ENCODE peak calls at places on chromosomes 2 and 18, in seven cellular contexts. V is neural crest cell, F is fibroblast of mammary gland, S is omental fat pad, R is A549, A is endothelial cell, T is lower lobe of right lung. Y is an unnamed sample.

GRCh38 chr2:143732076-143732475 is 602.9 kb downstream of the ARHGAP15 start:
- DNase-seq in V (no peak), F (peak), S (no peak), R (peak), A (no peak), T (no peak), Y (no peak)

GRCh38 chr2:113268621-113269360 is 9.9 kb downstream of the PAX8 start:
- DNase-seq in V (no peak), F (no peak), S (no peak), R (no peak), A (no peak), T (no peak), Y (no peak)

GRCh38 chr2:179272406-179273192 is 8.0 kb upstream of the SESTD1 start:
- DNase-seq in V (no peak), F (peak), S (no peak), R (peak), A (no peak), T (no peak), Y (no peak)

GRCh38 chr18:76643996-76644395 is 149.0 kb upstream of the ZNF516 start:
- DNase-seq in V (no peak), F (peak), S (no peak), R (no peak), A (no peak), T (no peak), Y (no peak)

GRCh38 chr2:217914078-217914477 is 88.7 kb downstream of the TNS1 start:
- DNase-seq in V (no peak), F (no peak), S (no peak), R (no peak), A (no peak), T (no peak), Y (no peak)

GRCh38 chr18:39799010-39799409 is 2156.0 kb upstream of the PIK3C3 start:
- DNase-seq in V (no peak), F (peak), S (no peak), R (peak), A (no peak), T (no peak), Y (no peak)

GRCh38 chr2:23402205-23402740 is 17.3 kb downstream of the KLHL29 start:
- DNase-seq in V (no peak), F (no peak), S (no peak), R (no peak), A (no peak), T (no peak), Y (no peak)

GRCh38 chr18:50866765-50867164 is 12.2 kb upstream of the ME2 start:
- DNase-seq in V (no peak), F (peak), S (no peak), R (no peak), A (no peak), T (no peak), Y (no peak)

GRCh38 chr2:84701880-84702279 is 179.0 kb downstream of the TRABD2A start:
- DNase-seq in V (no peak), F (peak), S (no peak), R (no peak), A (no peak), T (no peak), Y (no peak)

GRCh38 chr18:31077883-31078282 is 24.3 kb downstream of the DSC2 start:
- DNase-seq in V (no peak), F (no peak), S (no peak), R (no peak), A (no peak), T (no peak), Y (no peak)

GRCh38 chr2:71060871-71061270 is 7.6 kb upstream of the NAGK start:
- DNase-seq in V (no peak), F (no peak), S (no peak), R (no peak), A (no peak), T (no peak), Y (no peak)

GRCh38 chr2:43040084-43040854 is 186.1 kb downstream of the ZFP36L2 start:
- DNase-seq in V (no peak), F (no peak), S (no peak), R (peak), A (no peak), T (no peak), Y (no peak)

GRCh38 chr18:63412949-63413348 is 9.3 kb downstream of the VPS4B start:
- DNase-seq in V (no peak), F (no peak), S (no peak), R (no peak), A (no peak), T (no peak), Y (no peak)

GRCh38 chr2:216478151-216478550 is 20.5 kb upstream of the RPL37A start:
- DNase-seq in V (peak), F (peak), S (no peak), R (no peak), A (no peak), T (no peak), Y (no peak)

GRCh38 chr18:68298340-68298739 is 416.6 kb downstream of the TMX3 start:
- DNase-seq in V (no peak), F (no peak), S (no peak), R (no peak), A (no peak), T (no peak), Y (no peak)

GRCh38 chr2:168601739-168602138 is 145.7 kb downstream of the CERS6 start:
- DNase-seq in V (no peak), F (no peak), S (no peak), R (no peak), A (no peak), T (no peak), Y (no peak)

GRCh38 chr18:22169011-22169888 is at the start of gene GATA6:
- DNase-seq in V (peak), F (peak), S (no peak), R (peak), A (peak), T (peak), Y (peak)

GRCh38 chr2:212845941-212846340 is 305.5 kb downstream of the IKZF2 start:
- DNase-seq in V (no peak), F (peak), S (no peak), R (no peak), A (no peak), T (no peak), Y (no peak)

GRCh38 chr2:86350751-86351150 is 13.3 kb upstream of the REEP1 start:
- DNase-seq in V (no peak), F (no peak), S (no peak), R (no peak), A (no peak), T (no peak), Y (no peak)

GRCh38 chr2:238635637-238636036 is 208.9 kb downstream of the ASB1 start:
- DNase-seq in V (no peak), F (peak), S (no peak), R (no peak), A (no peak), T (no peak), Y (no peak)

GRCh38 chr2:237143118-237143517 is 57.4 kb downstream of the COPS8 start:
- DNase-seq in V (no peak), F (no peak), S (no peak), R (no peak), A (no peak), T (no peak), Y (no peak)

GRCh38 chr18:49250819-49251388 is 209.5 kb downstream of the DYM start:
- DNase-seq in V (no peak), F (peak), S (no peak), R (peak), A (no peak), T (no peak), Y (no peak)

GRCh38 chr18:10081477-10081876 is 167.7 kb downstream of the VAPA start:
- DNase-seq in V (no peak), F (no peak), S (no peak), R (no peak), A (no peak), T (no peak), Y (no peak)

GRCh38 chr2:11572996-11573395 is 39.2 kb downstream of the GREB1 start:
- DNase-seq in V (no peak), F (no peak), S (no peak), R (no peak), A (no peak), T (peak), Y (no peak)

GRCh38 chr2:223197046-223197445 is 145.1 kb downstream of the KCNE4 start:
- DNase-seq in V (no peak), F (no peak), S (no peak), R (no peak), A (no peak), T (no peak), Y (no peak)

GRCh38 chr2:1891147-1891546 is 146.8 kb upstream of the PXDN start:
- DNase-seq in V (no peak), F (no peak), S (no peak), R (no peak), A (no peak), T (no peak), Y (no peak)

GRCh38 chr2:120367221-120367620 is 21.3 kb downstream of the INHBB start:
- DNase-seq in V (no peak), F (no peak), S (no peak), R (no peak), A (no peak), T (no peak), Y (no peak)

GRCh38 chr2:96802281-96802595 is 13.8 kb upstream of the CNNM3 start:
- DNase-seq in V (no peak), F (no peak), S (no peak), R (no peak), A (no peak), T (peak), Y (no peak)

GRCh38 chr2:101307950-101308431 is 510 bp downstream of the RNF149 start:
- DNase-seq in V (peak), F (no peak), S (no peak), R (peak), A (peak), T (peak), Y (peak)

GRCh38 chr2:44544991-44545390 is 183.2 kb downstream of the CAMKMT start:
- DNase-seq in V (no peak), F (no peak), S (no peak), R (no peak), A (no peak), T (no peak), Y (no peak)

GRCh38 chr18:14098428-14098827 is 33.8 kb downstream of the ZNF519 start:
- DNase-seq in V (no peak), F (no peak), S (no peak), R (no peak), A (no peak), T (no peak), Y (no peak)

GRCh38 chr18:58525517-58525916 is 103.4 kb downstream of the ALPK2 start:
- DNase-seq in V (no peak), F (peak), S (no peak), R (no peak), A (no peak), T (no peak), Y (no peak)

GRCh38 chr2:67899187-67899586 is 163.6 kb downstream of the C1D start:
- DNase-seq in V (no peak), F (no peak), S (no peak), R (no peak), A (no peak), T (no peak), Y (no peak)

GRCh38 chr2:227406177-227407031 is 18.7 kb upstream of the SCYGR1 start:
- DNase-seq in V (peak), F (peak), S (no peak), R (peak), A (peak), T (no peak), Y (peak)

GRCh38 chr2:121245120-121245820 is 39.7 kb downstream of the TFCP2L1 start:
- DNase-seq in V (no peak), F (no peak), S (no peak), R (no peak), A (no peak), T (peak), Y (no peak)

GRCh38 chr2:231987088-231987788 is 25.7 kb downstream of the DIS3L2 start:
- DNase-seq in V (no peak), F (peak), S (no peak), R (no peak), A (no peak), T (no peak), Y (no peak)

GRCh38 chr18:35780937-35781336 is 191.5 kb upstream of the RMP24 start:
- DNase-seq in V (no peak), F (no peak), S (no peak), R (no peak), A (no peak), T (no peak), Y (no peak)
- TF ChIP-seq CTCF in V (no peak), F (no peak), S (no peak), R (no peak), A (no peak), T (no peak), Y (no peak)

GRCh38 chr2:63344575-63345284 is 243.5 kb downstream of the WDPCP start:
- DNase-seq in V (no peak), F (no peak), S (no peak), R (no peak), A (no peak), T (no peak), Y (no peak)

GRCh38 chr2:63346441-63346840 is 241.8 kb downstream of the WDPCP start:
- DNase-seq in V (no peak), F (no peak), S (no peak), R (no peak), A (no peak), T (no peak), Y (no peak)

GRCh38 chr2:63343397-63344109 is 244.7 kb downstream of the WDPCP start:
- DNase-seq in V (no peak), F (no peak), S (no peak), R (no peak), A (no peak), T (no peak), Y (no peak)

GRCh38 chr2:63347361-63347760 is 240.9 kb downstream of the WDPCP start:
- DNase-seq in V (no peak), F (no peak), S (no peak), R (no peak), A (no peak), T (no peak), Y (no peak)

DNA sequence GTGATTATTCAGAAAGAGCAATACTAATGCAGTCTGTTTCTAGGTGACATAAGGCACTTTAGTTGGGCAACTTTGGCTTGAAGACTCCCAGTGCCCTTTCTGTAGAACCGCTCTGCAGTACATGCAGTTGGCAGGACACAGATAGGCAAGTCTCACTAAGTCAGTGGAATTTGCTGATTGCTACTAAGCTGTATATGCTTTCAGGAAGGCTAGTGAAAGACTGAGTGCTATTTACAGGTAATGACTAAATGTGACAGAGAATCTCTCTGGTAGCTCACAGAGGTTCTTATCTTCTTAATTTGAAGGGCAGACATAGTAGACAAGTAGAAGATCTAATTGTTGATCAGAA is 243.0 kb downstream of the WDPCP start:
- DNase-seq in V (no peak), F (no peak), S (no peak), R (no peak), A (no peak), T (no peak), Y (no peak)
- TF ChIP-seq CTCF in V (no peak), F (no peak), S (no peak), R (no peak), A (no peak), T (no peak), Y (no peak)

GRCh38 chr2:69032336-69032735 is 19.4 kb downstream of the ANTXR1 start:
- DNase-seq in V (no peak), F (no peak), S (no peak), R (no peak), A (no peak), T (no peak), Y (no peak)
- TF ChIP-seq CTCF in V (no peak), F (no peak), S (no peak), R (no peak), A (no peak), T (no peak), Y (no peak)

GRCh38 chr2:118498943-118499342 is 348.5 kb downstream of the EN1 start:
- DNase-seq in V (no peak), F (no peak), S (no peak), R (no peak), A (no peak), T (no peak), Y (no peak)
- TF ChIP-seq CTCF in V (no peak), F (no peak), S (no peak), R (no peak), A (no peak), T (no peak), Y (no peak)

GRCh38 chr2:47313728-47314127 is 89.2 kb upstream of the MSH2 start:
- DNase-seq in V (no peak), F (no peak), S (no peak), R (no peak), A (no peak), T (no peak), Y (no peak)
- TF ChIP-seq CTCF in V (no peak), F (no peak), S (no peak), R (no peak), A (no peak), T (no peak), Y (no peak)

Y was measured in nephron progenitor cell.